ENCODE peak calls at places on chromosomes 7 and 10, in six cellular contexts. R, C, K, B, Z and T are unnamed samples.
A peak's percentile ranks its signal among the peaks of the same experiment; 100 is the strongest.

GRCh38 chr10:119323085-119323670 is 115.8 kb downstream of the GRK5 start:
- DNase-seq in Z (no peak), C (no peak), K (peak; percentile 60), R (no peak), B (no peak), T (no peak)

GRCh38 chr7:155466142-155466813 is 8.3 kb downstream of the EN2 start:
- DNase-seq in Z (no peak), K (peak; percentile 55), B (no peak), C (no peak), R (peak; percentile 59), T (no peak)

GRCh38 chr7:90624128-90624980 is 28.2 kb downstream of the CDK14 start:
- DNase-seq in K (no peak), R (peak; percentile 42), Z (peak; percentile 23), C (peak; percentile 36), B (peak; percentile 21), T (no peak)

GRCh38 chr7:7181519-7182155 is 707 bp upstream of the C1GALT1 start:
- DNase-seq in B (no peak), Z (peak; percentile 15), K (peak; percentile 55), C (peak; percentile 28), R (peak; percentile 49), T (no peak)

GRCh38 chr10:12130237-12130872 is 878 bp downstream of the SEC61A2 start:
- DNase-seq in K (peak; percentile 78), C (peak; percentile 73), B (peak; percentile 73), R (peak; percentile 76), Z (peak; percentile 29), T (peak; percentile 69)

GRCh38 chr10:63155388-63156028 is 22.4 kb downstream of the NRBF2 start:
- DNase-seq in K (no peak), R (no peak), B (no peak), C (peak; percentile 19), Z (no peak), T (no peak)

GRCh38 chr10:97519342-97519741 is 20.6 kb downstream of the UBTD1 start:
- DNase-seq in R (no peak), C (no peak), B (no peak), K (no peak), Z (no peak), T (no peak)

GRCh38 chr10:23314835-23315239 is 29.8 kb downstream of the C10orf67 start:
- DNase-seq in C (peak; percentile 88), R (peak; percentile 80), Z (peak; percentile 47), K (peak; percentile 48), B (peak; percentile 63), T (peak; percentile 75)

GRCh38 chr10:116596062-116596461 is 5.3 kb downstream of the PNLIPRP1 start:
- DNase-seq in K (no peak), R (no peak), Z (no peak), B (no peak), C (no peak), T (no peak)

GRCh38 chr10:116593139-116593740 is 2.5 kb downstream of the PNLIPRP1 start:
- DNase-seq in K (no peak), C (no peak), B (no peak), Z (no peak), R (no peak), T (no peak)

GRCh38 chr10:116597543-116597942 is 6.8 kb downstream of the PNLIPRP1 start:
- DNase-seq in R (no peak), Z (no peak), K (no peak), C (no peak), B (no peak), T (no peak)

GRCh38 chr10:116598326-116598725 is 7.6 kb downstream of the PNLIPRP1 start:
- DNase-seq in B (no peak), Z (no peak), C (no peak), R (no peak), K (no peak), T (no peak)

GRCh38 chr10:116594525-116595035 is 3.8 kb downstream of the PNLIPRP1 start:
- DNase-seq in Z (no peak), K (no peak), C (no peak), R (no peak), B (no peak), T (no peak)
- H3K27ac ChIP-seq in Z (no peak overlapping the region), K (no peak overlapping the region), C (no peak overlapping the region), R (no peak overlapping the region), B (no peak overlapping the region), T (no peak overlapping the region)

GRCh38 chr7:146090023-146090645 is 26.5 kb upstream of the CNTNAP2 start:
- DNase-seq in R (peak; percentile 61), C (no peak), Z (no peak), K (peak; percentile 58), B (no peak), T (no peak)
- TF ChIP-seq CTCF in R (peak; percentile 88), C (peak; percentile 17), Z (no peak), K (peak; percentile 95), B (peak; percentile 21), T (peak; percentile 73)

GRCh38 chr10:110600487-110601101 is 33.1 kb downstream of the SMC3 start:
- DNase-seq in B (peak; percentile 80), R (peak; percentile 65), C (peak; percentile 71), K (peak; percentile 49), Z (no peak), T (peak; percentile 65)
- H3K36me3 ChIP-seq in B (peaks cover 21% of the 10 kb centered on the region), R (peaks cover 43% of the 10 kb centered on the region), C (peaks cover 9% of the 10 kb centered on the region), K (peaks cover 72% of the 10 kb centered on the region), Z (no peaks in the 10 kb centered on the region), T (peaks cover 21% of the 10 kb centered on the region)

DNA sequence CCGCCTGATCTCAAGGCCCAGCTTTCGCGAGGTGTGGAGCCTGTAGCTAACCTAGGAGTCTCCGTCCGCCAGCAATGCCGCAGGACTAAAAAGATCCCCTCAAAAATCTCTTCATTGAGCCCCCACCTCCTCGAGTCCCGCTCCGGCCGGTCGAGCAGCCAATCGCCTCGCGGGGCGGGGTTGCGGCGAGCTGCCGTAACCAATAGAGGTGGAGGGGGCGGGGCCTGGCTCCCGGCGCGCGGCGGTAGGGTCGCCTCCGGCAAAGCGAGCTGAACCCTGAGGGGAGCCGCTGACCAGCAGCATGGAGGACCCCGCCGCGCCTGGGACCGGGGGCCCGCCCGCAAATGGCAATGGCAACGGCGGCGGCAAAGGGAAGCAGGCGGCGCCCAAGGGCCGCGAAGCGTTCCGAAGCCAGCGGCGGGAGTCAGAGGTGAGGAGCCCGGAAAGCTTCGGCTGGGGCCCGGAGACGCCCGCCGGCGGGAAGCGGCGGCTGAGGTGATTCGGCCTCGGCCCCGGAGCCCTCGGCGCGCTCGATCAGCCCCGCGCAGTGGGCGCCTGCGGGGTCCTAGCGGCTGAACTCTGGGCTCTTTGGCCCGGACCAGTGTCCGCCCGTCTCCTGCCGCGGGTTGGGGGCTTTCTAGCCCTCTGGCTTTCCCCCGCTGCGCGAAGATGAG is at the start of gene STRIP2:
- DNase-seq in C (peak; percentile 67), R (peak; percentile 98), K (peak; percentile 97), Z (peak; percentile 86), B (peak; percentile 92), T (peak; percentile 72)
- H3K27ac ChIP-seq in C (no peak within 1 kb of the TSS), R (peak within 1 kb of the TSS; percentile 21), K (peak within 1 kb of the TSS; percentile 81), Z (peak within 1 kb of the TSS; percentile 18), B (peak within 1 kb of the TSS; percentile 54), T (no peak within 1 kb of the TSS)

DNA sequence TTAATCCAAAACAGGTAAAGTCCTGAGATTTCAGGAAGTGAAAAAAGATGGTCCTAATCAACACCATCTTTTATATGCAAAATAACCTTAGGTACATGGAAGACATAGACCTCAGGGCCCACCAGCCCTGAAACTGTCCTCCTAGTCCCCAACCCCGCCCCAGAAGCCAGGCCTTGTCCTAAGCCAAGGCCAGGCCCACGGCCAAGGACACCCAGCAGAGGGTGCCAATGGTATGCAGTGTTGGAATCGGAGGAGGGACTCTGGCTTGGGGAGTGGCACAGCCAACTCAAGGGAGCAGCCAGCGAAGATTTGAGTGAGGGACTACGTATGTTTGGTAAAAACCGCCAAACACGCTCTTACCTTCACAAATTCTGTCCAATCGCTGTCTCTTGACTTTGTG is 96.7 kb downstream of the ZRANB1 start:
- DNase-seq in R (no peak), C (no peak), Z (no peak), B (no peak), K (no peak), T (no peak)
- TF ChIP-seq CTCF in R (no peak), C (peak; percentile 11), Z (peak; percentile 7), B (no peak), K (peak; percentile 12), T (peak; percentile 42)

DNA sequence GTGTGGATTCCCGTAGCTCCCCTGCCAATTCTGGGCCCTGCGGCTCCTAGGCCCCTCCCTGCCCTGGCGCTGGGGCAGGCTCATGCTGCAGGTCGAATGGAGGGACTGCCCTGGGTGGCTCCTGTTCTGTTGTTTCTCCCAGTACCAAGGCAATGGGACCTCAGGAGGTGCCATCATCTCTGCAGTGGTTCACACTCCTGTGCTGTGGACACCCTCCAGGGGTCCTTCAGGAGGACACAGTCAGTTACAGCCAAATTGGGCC is 138.3 kb downstream of the ZMIZ1 start:
- DNase-seq in R (no peak), B (no peak), C (no peak), Z (no peak), K (no peak), T (no peak)
- H3K36me3 ChIP-seq in R (no peaks in the 10 kb centered on the region), B (no peaks in the 10 kb centered on the region), C (peaks cover 87% of the 10 kb centered on the region), Z (no peaks in the 10 kb centered on the region), K (peaks cover 34% of the 10 kb centered on the region), T (peaks cover 45% of the 10 kb centered on the region)

GRCh38 chr10:126911301-126911700 is 6.1 kb downstream of the DOCK1 start:
- DNase-seq in K (no peak), Z (no peak), C (no peak), R (no peak), B (no peak), T (no peak)

GRCh38 chr10:126908225-126908624 is 3.0 kb downstream of the DOCK1 start:
- DNase-seq in Z (no peak), R (no peak), C (no peak), K (no peak), B (no peak), T (no peak)

GRCh38 chr10:126908729-126909526 is 3.7 kb downstream of the DOCK1 start:
- DNase-seq in R (no peak), K (no peak), C (no peak), B (no peak), Z (no peak), T (no peak)

GRCh38 chr10:126910798-126911197 is 5.6 kb downstream of the DOCK1 start:
- DNase-seq in R (no peak), K (no peak), Z (no peak), C (peak; percentile 34), B (no peak), T (no peak)

DNA sequence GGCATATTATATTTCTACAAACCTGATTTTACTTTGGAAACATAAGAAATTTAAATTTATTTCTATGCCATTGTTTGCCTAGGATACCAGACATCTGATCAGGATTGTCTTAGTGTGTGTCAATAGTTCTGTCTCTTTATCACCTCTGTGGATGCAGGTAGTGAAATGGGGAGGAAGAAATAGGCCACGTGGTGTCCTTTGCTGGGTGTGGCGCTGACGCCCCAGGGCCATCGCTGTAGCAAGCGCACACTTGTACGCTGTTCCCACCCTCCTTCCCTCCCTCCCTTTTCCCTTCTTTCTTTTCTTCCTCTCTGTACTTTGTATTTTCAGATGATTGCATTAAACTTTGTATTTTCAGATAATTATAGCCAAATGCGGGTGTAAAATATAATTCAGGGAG is 5.0 kb downstream of the DOCK1 start:
- DNase-seq in Z (no peak), B (no peak), K (no peak), C (no peak), R (no peak), T (no peak)
- H3K27ac ChIP-seq in Z (no peak overlapping the region), B (no peak overlapping the region), K (no peak overlapping the region), C (no peak overlapping the region), R (no peak overlapping the region), T (no peak overlapping the region)